ENCODE peak calls at places on chromosomes 3 and 15, in four cellular contexts. F, I, X and B are unnamed samples.

GRCh38 chr15:88568589-88568988 is 22.1 kb upstream of the DET1 start:
- DNase-seq in X (no peak), I (no peak), F (no peak), B (no peak)

GRCh38 chr3:52693071-52693470 is 7.2 kb downstream of the GNL3 start:
- DNase-seq in X (no peak), F (no peak), I (no peak), B (no peak)

GRCh38 chr3:8761866-8762265 is 7.5 kb downstream of the OXTR start:
- DNase-seq in I (no peak), F (no peak), X (no peak), B (no peak)

GRCh38 chr15:39583586-39584265 is 2.8 kb downstream of the THBS1 start:
- DNase-seq in I (peak; percentile 38), F (peak; percentile 25), X (no peak), B (peak; percentile 36)

GRCh38 chr3:171200052-171201029 is 173.8 kb upstream of the SLC2A2 start:
- DNase-seq in F (no peak), X (no peak), I (no peak), B (no peak)

GRCh38 chr3:193637831-193638230 is 44.8 kb downstream of the OPA1 start:
- DNase-seq in F (no peak), I (no peak), X (no peak), B (no peak)

GRCh38 chr15:23648920-23649515 is 1.4 kb upstream of the MAGEL2 start:
- DNase-seq in F (peak; percentile 16), X (no peak), I (peak; percentile 51), B (peak; percentile 60)

GRCh38 chr3:133388696-133389095 is 11.2 kb upstream of the BFSP2 start:
- DNase-seq in X (no peak), F (no peak), I (no peak), B (peak; percentile 53)

GRCh38 chr3:69200384-69201068 is 78.1 kb upstream of the LMOD3 start:
- DNase-seq in X (no peak), I (no peak), F (peak; percentile 88), B (no peak)

GRCh38 chr3:63763156-63763555 is 55.9 kb upstream of the C3orf49 start:
- DNase-seq in I (no peak), X (no peak), F (no peak), B (no peak)

GRCh38 chr3:9111349-9112265 is 137.8 kb downstream of the SRGAP3 start:
- DNase-seq in F (no peak), X (no peak), I (peak; percentile 68), B (no peak)

GRCh38 chr3:58544546-58544945 is 7.6 kb upstream of the ACOX2 start:
- DNase-seq in I (no peak), F (no peak), X (no peak), B (no peak)

GRCh38 chr3:164486150-164486549 is 592.1 kb downstream of the SI start:
- DNase-seq in F (no peak), X (no peak), I (no peak), B (no peak)

GRCh38 chr3:156605686-156606605 is 51.0 kb upstream of the SSR3 start:
- DNase-seq in F (no peak), X (no peak), I (peak; percentile 70), B (peak; percentile 39)

GRCh38 chr3:55402886-55403605 is 84.1 kb downstream of the WNT5A start:
- DNase-seq in F (peak; percentile 63), X (no peak), I (no peak), B (no peak)

GRCh38 chr3:139930201-139930600 is 4.8 kb upstream of the CLSTN2 start:
- DNase-seq in I (no peak), X (no peak), F (no peak), B (no peak)

GRCh38 chr3:116614795-116615362 is 94.7 kb upstream of the TUSC7 start:
- DNase-seq in F (peak; percentile 5), I (no peak), X (no peak), B (peak; percentile 13)

GRCh38 chr15:23663232-23663631 is 15.6 kb upstream of the MAGEL2 start:
- DNase-seq in I (no peak), X (no peak), F (peak; percentile 4), B (no peak)

GRCh38 chr3:14425574-14426304 is 23.3 kb downstream of the SLC6A6 start:
- DNase-seq in X (no peak), I (no peak), F (no peak), B (no peak)

GRCh38 chr3:58626841-58627579 is 39.6 kb downstream of the FAM3D start:
- DNase-seq in X (no peak), I (no peak), F (no peak), B (no peak)

GRCh38 chr15:78072080-78072892 is 5.2 kb downstream of the TBC1D2B start:
- DNase-seq in F (peak; percentile 56), I (no peak), X (no peak), B (no peak)

GRCh38 chr3:63141-63845 is 133.3 kb upstream of the CHL1 start:
- DNase-seq in F (peak; percentile 39), I (no peak), X (no peak), B (no peak)

GRCh38 chr15:57100136-57100539 is 181.7 kb downstream of the TCF12 start:
- DNase-seq in X (no peak), I (no peak), F (no peak), B (no peak)

GRCh38 chr3:134054231-134054630 is 24.5 kb upstream of the SLCO2A1 start:
- DNase-seq in X (no peak), F (no peak), I (no peak), B (no peak)

GRCh38 chr3:133662256-133662773 is 574 bp upstream of the TOPBP1 start:
- DNase-seq in I (peak; percentile 33), X (no peak), F (peak; percentile 71), B (peak; percentile 63)

GRCh38 chr15:68623301-68623892 is 44.6 kb downstream of the CORO2B start:
- DNase-seq in I (no peak), X (no peak), F (no peak), B (no peak)

GRCh38 chr3:48678566-48679380 is 6.9 kb downstream of the NCKIPSD start:
- DNase-seq in I (no peak), X (no peak), F (no peak), B (no peak)

GRCh38 chr3:142445816-142446254 is 2.0 kb downstream of the XRN1 start:
- DNase-seq in I (no peak), X (no peak), F (peak; percentile 12), B (no peak)

DNA sequence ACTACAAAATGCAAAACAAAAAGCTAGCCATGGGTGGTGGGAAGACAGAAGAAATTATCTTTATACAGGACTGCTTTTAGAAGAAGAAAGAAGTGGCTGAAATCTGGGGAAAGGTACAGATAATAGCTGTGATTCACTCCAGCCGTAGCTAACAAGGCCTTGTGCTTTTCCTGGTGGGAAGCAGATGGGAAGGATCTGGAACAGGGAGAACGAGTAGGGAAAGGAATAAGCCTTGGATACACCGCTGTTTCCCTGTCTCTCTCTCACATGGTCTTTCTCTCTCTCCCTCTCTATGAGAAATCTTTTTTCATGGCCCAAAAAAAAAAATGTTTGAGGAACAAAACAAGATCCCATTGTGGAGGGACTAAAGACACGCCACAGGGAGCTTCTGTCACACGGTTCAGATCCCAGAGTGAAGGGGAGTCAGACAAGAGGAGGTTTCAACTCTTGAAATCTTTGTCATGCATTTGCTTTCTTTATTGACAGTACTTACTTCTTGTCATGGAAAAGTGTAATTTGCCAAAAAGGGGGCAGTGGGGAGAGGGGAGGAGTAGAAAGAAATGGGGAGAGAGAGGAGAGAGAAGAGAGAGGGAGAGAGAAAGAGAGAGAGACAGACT is 225.3 kb downstream of the RORA start:
- DNase-seq in X (no peak), I (no peak), F (no peak), B (no peak)
- TF ChIP-seq REST in X (no peak), I (no peak), F (no peak), B (no peak)

GRCh38 chr3:83843716-83844115 is 1115.1 kb upstream of the CADM2 start:
- DNase-seq in F (no peak), X (no peak), I (no peak), B (no peak)

DNA sequence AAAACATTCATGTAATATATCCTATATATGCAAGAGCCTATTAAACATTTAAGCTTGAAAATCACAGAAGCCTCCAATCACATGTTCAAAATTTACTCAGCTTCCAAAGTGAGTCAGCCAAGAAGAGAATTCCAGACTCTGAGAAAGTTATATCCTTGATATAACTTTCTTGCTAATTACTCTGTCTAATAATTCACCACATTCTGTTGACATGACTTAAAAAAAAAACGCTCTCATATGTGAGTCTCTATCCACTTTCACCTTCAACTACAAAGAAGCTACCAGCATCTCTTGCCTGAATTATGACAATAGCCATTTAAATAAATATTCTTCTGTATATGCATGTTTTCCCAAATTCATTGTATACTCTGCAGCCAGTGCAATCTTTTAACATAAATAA is 1116.3 kb upstream of the CADM2 start:
- DNase-seq in X (no peak), I (no peak), F (no peak), B (no peak)
- TF ChIP-seq ELF1 in X (no peak), I (no peak), F (no peak), B (no peak)

GRCh38 chr3:49759226-49759625 is 27.1 kb downstream of the IP6K1 start:
- DNase-seq in F (no peak), I (no peak), X (no peak), B (no peak)
- H4K20me1 ChIP-seq in F (peaks cover 4% of the 10 kb centered on the region), I (peaks cover 13% of the 10 kb centered on the region), X (peaks cover 4% of the 10 kb centered on the region), B (peaks cover 64% of the 10 kb centered on the region)

GRCh38 chr15:94844188-94844532 is 612.8 kb downstream of the MCTP2 start:
- DNase-seq in X (no peak), I (no peak), F (peak; percentile 19), B (no peak)
- TF ChIP-seq REST in X (no peak), I (no peak), F (no peak), B (no peak)